ENCODE peak calls at places on chromosomes 13 and 19, in four cellular contexts. H, T, L and W are unnamed samples.
A peak's percentile ranks its signal among the peaks of the same experiment; 100 is the strongest.

GRCh38 chr19:34662919-34663318 is 14.0 kb downstream of the SCGB2B2 start:
- DNase-seq in H (no peak), T (peak; percentile 44), L (no peak), W (peak; percentile 71)

GRCh38 chr13:31468114-31468902 is 268.5 kb downstream of the B3GLCT start:
- DNase-seq in H (no peak), T (no peak), L (no peak), W (no peak)

GRCh38 chr19:3046621-3047306 is 15.5 kb downstream of the TLE5 start:
- DNase-seq in H (no peak), T (no peak), L (peak; percentile 47), W (no peak)

GRCh38 chr13:43134896-43135295 is 111.5 kb downstream of the DNAJC15 start:
- DNase-seq in H (no peak), T (no peak), L (no peak), W (no peak)

GRCh38 chr19:14369399-14370168 is 11.7 kb upstream of the ADGRE5 start:
- DNase-seq in H (peak; percentile 39), T (peak; percentile 42), L (no peak), W (peak; percentile 96)

GRCh38 chr19:2099054-2099501 is 2.4 kb downstream of the IZUMO4 start:
- DNase-seq in H (no peak), T (no peak), L (no peak), W (no peak)

GRCh38 chr13:92414851-92415250 is 811.8 kb upstream of the GPC6 start:
- DNase-seq in H (no peak), T (no peak), L (no peak), W (no peak)

GRCh38 chr13:50323440-50324070 is 308.3 kb downstream of the KCNRG start:
- DNase-seq in H (peak; percentile 80), T (no peak), L (no peak), W (no peak)

GRCh38 chr13:33312150-33312908 is 26.8 kb upstream of the STARD13 start:
- DNase-seq in H (peak; percentile 8), T (no peak), L (no peak), W (no peak)

GRCh38 chr19:2983351-2984195 is 6.2 kb downstream of the TLE6 start:
- DNase-seq in H (peak; percentile 92), T (peak; percentile 30), L (peak; percentile 75), W (no peak)

GRCh38 chr19:2561895-2562294 is 86.0 kb downstream of the GADD45B start:
- DNase-seq in H (no peak), T (peak; percentile 87), L (no peak), W (peak; percentile 97)

DNA sequence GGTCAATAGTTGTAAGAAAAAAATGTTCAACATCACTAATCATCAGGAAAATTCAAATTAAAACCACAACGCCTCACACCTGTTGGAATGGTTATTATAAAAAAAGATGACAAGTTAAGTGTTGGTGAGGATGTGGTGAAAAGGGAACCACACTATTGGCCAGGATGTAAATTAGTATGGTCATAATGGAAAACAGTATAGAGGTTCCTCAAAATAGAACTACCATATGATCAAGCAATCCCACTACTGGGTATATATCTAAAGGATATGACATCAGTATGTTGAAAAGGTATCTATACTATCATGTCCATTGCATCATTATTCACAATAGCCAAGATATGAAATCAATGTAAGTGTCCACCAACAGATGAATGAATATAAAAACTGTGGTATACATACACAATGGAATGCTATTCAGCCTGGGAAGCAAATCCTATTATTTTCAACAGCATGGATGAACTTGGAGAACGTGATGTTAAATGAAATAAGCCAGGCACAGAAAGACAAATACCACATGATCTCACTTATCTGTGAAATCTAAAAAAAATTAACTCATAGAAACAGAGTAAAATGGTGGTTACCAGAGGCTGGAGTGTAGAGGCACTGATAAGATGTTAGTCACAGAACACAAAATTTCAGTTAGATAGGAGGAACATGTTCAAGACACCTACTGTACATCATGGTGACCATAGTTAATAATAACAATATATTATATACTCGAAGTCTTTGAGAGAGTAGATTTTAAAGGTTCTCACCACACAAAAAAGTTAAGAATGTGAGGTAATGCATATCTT is 56.6 kb downstream of the TBC1D4 start:
- DNase-seq in H (no peak), T (no peak), L (no peak), W (no peak)
- TF ChIP-seq CTCF in H (no peak), T (no peak), L (no peak), W (no peak)

GRCh38 chr13:91247768-91248167 is 99.7 kb upstream of the MIR17HG start:
- DNase-seq in H (no peak), T (peak; percentile 15), L (no peak), W (no peak)
- TF ChIP-seq CTCF in H (peak; percentile 2), T (peak; percentile 33), L (no peak), W (no peak)

DNA sequence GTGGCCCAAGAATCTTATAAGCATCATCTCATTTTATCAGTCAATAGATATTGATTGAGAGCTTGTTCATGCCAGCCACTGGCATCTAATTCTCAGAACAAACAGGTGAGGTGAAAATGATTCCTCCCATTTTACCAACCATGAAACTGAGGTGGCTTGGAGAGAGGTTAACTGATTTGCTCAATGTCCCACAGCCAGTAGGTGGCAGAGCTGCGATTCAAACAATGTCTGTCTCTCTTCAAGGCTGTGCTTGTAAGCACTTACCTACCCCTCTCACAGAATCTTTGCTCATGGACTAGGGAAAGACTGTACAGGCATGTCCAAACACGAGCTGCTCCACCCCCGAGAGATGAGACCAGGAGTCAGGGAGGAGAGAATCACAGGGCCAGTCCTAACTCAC is 21.5 kb upstream of the GSX1 start:
- DNase-seq in H (no peak), T (peak; percentile 57), L (no peak), W (peak; percentile 59)
- TF ChIP-seq CTCF in H (peak; percentile 12), T (peak; percentile 67), L (peak; percentile 21), W (peak; percentile 44)

GRCh38 chr19:47272448-47273312 is 2.0 kb upstream of the INAFM1 start:
- DNase-seq in H (no peak), T (no peak), L (no peak), W (peak; percentile 71)
- TF ChIP-seq CTCF in H (no peak), T (no peak), L (no peak), W (no peak)

DNA sequence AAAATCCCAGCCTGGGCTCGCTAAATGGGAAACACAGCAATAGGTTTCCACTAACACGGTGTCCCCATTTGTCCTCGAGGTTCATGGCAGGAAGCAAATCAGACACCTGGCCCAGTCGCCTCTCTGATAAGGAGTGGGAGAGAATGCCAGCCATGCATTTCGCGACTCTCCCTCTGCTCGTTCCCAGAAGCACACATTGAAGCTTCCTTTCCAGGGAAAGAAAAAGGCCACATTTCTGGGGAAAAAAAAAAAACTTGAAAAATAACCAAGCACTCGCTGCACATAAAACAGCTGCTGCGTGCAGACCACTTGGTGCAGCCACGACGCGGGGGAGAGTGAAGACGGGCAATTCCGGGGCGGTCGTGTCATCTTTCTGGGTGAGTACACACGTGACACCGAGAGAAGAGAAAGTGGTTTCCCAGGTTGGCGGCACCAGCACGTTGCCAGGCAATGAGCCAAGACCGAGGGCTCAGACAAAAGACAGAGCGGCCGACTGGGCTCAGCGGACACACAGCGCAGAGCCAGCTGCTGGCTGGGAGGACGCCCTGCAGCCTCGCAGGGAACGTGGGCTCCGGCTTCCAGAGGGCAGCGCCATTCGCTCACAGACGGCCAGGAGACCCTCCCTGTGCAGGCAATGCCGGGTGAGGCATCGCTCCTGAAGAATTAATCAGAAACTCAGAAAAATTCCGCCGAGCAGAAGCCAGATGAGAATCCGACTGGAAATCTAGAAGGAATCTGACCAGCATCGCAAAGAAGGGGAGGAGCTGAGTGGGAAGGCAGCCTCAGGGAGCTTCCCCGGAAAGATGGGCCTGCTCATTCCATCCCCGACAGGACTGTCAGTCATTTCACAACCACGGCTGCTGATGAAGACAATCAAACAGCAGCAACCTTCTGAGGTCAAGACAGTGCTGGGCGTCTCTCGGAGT is 83.2 kb upstream of the IRS2 start:
- DNase-seq in H (no peak), T (no peak), L (peak; percentile 81), W (peak; percentile 67)
- TF ChIP-seq CTCF in H (peak; percentile 9), T (no peak), L (no peak), W (no peak)

DNA sequence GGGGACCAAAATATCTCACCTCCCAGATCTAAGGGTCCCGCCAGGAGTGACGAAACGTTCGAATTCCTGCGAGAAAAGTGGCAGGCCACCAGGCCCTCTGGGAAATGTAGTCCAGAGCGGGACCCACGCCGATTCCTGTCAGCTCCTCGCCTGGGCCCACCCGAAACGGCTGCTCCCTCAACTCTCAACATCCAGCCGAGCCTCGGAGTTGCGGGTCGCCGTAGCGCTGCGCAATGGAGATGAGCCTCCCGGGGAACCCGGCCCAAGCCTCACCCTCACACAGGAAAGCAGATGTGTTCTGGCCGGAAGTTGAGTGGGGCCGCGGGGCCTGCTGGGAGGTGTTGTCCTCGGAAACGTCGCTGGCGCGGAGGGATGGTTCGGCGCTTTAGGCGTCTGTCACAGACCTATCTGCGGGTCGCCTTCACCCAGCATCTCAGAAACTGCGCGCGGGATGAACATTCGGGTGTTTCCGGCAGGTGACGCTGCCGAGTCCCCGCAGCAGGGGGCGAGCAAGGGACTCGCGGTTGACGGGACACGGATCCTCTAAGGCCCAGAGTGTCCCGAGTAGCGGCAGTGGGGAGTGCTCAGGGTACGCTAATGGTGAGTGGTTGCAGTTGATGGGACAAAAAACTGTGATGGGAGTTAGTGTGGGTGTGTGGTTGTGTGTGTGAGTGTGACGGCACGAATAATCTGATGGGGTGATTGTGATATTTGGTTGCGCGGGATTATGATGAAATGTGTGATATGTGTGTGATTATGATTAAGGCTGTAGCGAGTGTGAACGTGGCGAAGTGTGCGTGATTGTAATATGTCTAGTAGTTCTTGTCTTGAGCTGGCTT is at the start of the genes ZNF568 and ZNF829:
- DNase-seq in H (peak; percentile 72), T (peak; percentile 85), L (peak; percentile 90), W (peak; percentile 97)
- TF ChIP-seq CTCF in H (peak; percentile 67), T (peak; percentile 70), L (peak; percentile 61), W (peak; percentile 77)

DNA sequence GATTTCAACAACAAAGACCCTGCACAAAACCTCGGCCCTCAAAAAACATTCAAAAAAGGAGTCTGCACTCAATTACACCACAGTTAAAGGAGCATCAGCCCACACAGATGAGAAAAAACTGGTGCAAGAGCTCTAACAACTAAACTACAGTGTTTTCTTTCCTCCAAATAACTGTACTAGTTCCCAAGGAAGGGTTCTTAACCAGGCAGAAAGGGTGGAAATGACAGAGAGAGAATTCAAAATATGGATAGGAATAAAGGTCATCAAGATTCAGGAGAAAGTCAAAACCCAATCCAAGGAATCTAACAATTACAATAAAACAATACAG is 176.4 kb upstream of the TRPC4 start:
- DNase-seq in H (no peak), T (no peak), L (no peak), W (no peak)
- TF ChIP-seq CTCF in H (no peak), T (no peak), L (no peak), W (no peak)

DNA sequence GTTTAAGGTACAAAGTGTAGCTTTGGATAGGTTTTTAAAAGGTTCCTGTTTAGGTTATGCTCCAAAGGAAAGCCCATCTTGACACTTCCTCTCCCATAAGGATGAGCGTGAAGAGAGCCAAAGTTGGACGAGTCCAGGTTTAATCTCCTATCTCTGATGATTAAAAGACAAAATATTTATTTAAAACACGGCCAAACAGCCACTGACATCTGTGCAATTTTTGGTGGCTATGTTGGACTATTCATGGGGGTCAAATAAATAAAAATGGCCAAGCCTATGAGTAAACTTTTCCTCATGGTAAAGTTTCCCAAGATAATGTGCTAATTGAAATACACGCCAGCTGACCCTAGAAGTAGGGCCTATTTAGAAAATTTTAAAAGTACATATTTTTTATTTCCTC is 69.0 kb upstream of the DOCK9 start:
- DNase-seq in H (no peak), T (no peak), L (no peak), W (no peak)
- TF ChIP-seq CTCF in H (no peak), T (no peak), L (no peak), W (no peak)

GRCh38 chr19:58408152-58409009 is at the start of gene ZNF584:
- DNase-seq in H (peak; percentile 84), T (peak; percentile 97), L (peak; percentile 95), W (peak; percentile 97)
- TF ChIP-seq CTCF in H (no peak), T (peak; percentile 21), L (no peak), W (no peak)